ENCODE peak calls at places on chromosomes 5 and 9, in six cellular contexts. A is adrenal gland, N is MM.1S, C is gastrocnemius medialis, S is hepatocyte, D is tibial artery. J is an unnamed sample. For H3K27me3, the result is how much of the 10 kb centered on the place peaks cover.

GRCh38 chr5:179558912-179559279 is 8.5 kb downstream of the RUFY1 start:
- DNase-seq in A (no peak), N (no peak), C (no peak), S (peak), D (no peak), J (peak)

GRCh38 chr5:100901851-100902341 is 1.2 kb downstream of the ST8SIA4 start:
- DNase-seq in A (peak), N (peak), C (no peak), S (peak), D (peak), J (no peak)

GRCh38 chr5:96219580-96220281 is 213.3 kb downstream of the PCSK1 start:
- DNase-seq in A (no peak), N (no peak), C (no peak), S (no peak), D (no peak), J (no peak)

GRCh38 chr9:72274916-72275315 is 90.1 kb downstream of the ZFAND5 start:
- DNase-seq in A (no peak), N (no peak), C (no peak), S (no peak), D (no peak), J (no peak)

GRCh38 chr5:93162201-93162654 is 418.8 kb downstream of the NR2F1-AS1 start:
- DNase-seq in A (no peak), N (no peak), C (no peak), S (no peak), D (no peak), J (no peak)

GRCh38 chr5:133253076-133253475 is 201.3 kb downstream of the HSPA4 start:
- DNase-seq in A (no peak), N (no peak), C (no peak), S (no peak), D (no peak), J (no peak)

GRCh38 chr5:132059043-132059695 is 1.3 kb upstream of the IL3 start:
- DNase-seq in A (peak), N (no peak), C (no peak), S (no peak), D (peak), J (peak)

GRCh38 chr5:67092447-67093023 is 104.1 kb downstream of the CD180 start:
- DNase-seq in A (no peak), N (no peak), C (no peak), S (no peak), D (no peak), J (no peak)

GRCh38 chr5:128084228-128085167 is 932 bp downstream of the SLC12A2 start:
- DNase-seq in A (peak), N (peak), C (peak), S (peak), D (peak), J (peak)

GRCh38 chr5:83306572-83307241 is 164.8 kb upstream of the VCAN start:
- DNase-seq in A (peak), N (no peak), C (peak), S (peak), D (peak), J (no peak)

GRCh38 chr5:172361566-172362238 is 78.1 kb upstream of the UBTD2 start:
- DNase-seq in A (peak), N (no peak), C (peak), S (peak), D (peak), J (no peak)

GRCh38 chr9:20199111-20199510 is 410.3 kb upstream of the SLC24A2 start:
- DNase-seq in A (no peak), N (no peak), C (no peak), S (no peak), D (no peak), J (no peak)

GRCh38 chr5:128304121-128304520 is 220.6 kb downstream of the SLC12A2 start:
- DNase-seq in A (peak), N (no peak), C (no peak), S (peak), D (no peak), J (no peak)

GRCh38 chr9:121840838-121841760 is 189.7 kb downstream of the DAB2IP start:
- DNase-seq in A (no peak), N (no peak), C (no peak), S (no peak), D (no peak), J (peak)

GRCh38 chr5:127011151-127011550 is 19.2 kb downstream of the MARCHF3 start:
- DNase-seq in A (no peak), N (no peak), C (no peak), S (no peak), D (no peak), J (no peak)

DNA sequence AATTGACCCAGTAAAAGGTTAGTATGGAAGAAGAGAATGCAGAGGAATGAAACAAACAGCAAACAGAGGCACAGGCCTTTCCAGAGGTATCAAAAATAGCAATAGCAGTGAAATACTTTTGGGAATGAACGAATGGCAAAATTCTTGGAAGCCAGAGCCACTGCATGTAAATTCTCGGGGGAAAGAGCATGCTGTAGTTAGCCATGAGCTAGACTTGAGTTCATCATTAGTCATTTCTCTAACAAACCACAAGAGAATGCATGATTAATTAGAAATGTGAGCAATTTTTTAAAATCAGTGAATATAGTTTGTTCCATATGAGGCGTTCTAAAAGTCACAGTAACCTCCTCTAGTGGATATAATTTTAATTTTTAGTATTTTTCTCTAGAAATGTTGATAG is 170.3 kb upstream of the PRR16 start:
- DNase-seq in A (no peak), N (no peak), C (no peak), S (no peak), D (no peak), J (no peak)
- H3K27ac ChIP-seq in A (no peak), N (no peak), C (no peak), S (no peak), D (no peak), J (no peak)

DNA sequence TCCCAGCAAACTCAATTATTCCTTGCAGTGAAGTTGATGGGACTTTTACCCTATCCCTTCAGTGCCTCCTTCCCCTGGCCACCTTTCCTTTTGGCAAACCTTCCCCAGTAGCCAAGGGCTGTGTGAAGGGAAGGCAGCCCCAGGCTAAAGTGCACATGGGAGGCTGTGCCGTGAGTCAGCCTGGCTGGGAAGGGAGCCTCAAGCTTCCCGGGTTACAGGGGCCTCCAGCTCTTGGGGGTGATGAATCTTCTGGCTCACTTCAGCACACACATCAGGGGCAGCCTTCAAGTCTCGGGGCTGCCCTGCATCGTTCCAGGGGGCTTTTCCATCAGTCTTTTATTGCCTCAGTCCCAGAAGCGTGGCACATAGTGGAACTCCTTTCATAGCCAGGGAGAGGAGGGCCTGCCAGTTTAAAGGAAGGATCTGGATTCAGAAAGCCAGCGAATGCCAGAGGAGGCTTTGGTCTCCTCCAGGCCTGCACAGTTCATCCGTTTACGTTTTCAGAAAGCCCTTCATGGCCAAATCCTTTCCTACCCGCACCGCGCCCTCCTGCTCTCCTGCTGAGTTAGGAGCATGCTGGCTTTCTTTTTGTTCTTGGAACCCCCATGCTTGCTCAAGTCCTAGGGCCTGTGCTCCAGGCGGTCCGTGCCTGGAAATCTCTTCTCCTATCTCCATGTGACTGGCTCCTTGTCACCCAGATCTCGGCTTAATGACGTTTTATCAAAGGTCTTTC is 134.8 kb upstream of the KLF4 start:
- DNase-seq in A (no peak), N (no peak), C (no peak), S (no peak), D (no peak), J (no peak)
- H3K27me3 ChIP-seq in A (under half), N (under half), C (under half), S (under half), D (under half), J (under half)

DNA sequence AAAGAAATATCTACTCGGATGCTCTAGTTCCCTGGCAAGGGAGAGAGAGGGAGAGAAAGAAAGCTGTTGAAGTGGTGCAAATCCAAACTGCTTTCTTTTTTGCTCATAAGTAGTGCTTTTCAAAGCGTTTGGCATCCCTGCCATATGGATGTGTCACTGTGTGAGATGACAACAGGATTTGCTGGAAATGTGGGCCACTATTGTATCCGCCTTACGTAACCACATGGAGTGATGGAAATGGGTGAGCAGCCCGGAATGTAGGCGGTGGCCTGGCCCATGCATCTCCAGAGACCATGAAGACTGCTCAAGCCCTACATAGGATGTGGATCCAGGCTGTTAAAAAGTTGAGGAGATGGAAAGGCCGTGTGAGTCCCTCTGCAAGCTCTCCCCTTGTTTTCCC is 30.8 kb downstream of the TJP2 start:
- DNase-seq in A (peak), N (no peak), C (no peak), S (no peak), D (no peak), J (peak)
- H3K27ac ChIP-seq in A (no peak), N (no peak), C (no peak), S (peak), D (no peak), J (peak)

DNA sequence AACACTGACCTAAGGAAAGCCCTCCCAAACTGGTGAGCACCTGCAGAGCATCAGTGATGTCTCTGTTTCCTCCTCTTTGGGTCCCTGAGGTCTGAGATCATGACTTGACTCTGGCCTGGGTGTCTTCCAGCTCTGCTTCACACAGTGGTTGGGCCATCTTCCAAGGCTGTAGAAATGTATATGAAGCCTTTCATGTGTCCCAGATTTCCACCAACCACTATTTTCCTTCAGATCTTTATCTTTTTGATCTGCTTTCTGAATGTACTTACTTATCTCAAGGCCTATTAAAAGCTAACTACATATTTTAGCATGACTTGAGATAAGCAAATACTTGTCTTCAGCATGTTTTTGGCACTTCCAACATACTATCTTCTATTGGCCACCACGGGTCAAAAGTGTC is 47.1 kb downstream of the PRELID2 start:
- DNase-seq in A (no peak), N (no peak), C (no peak), S (no peak), D (no peak), J (no peak)
- H3K27me3 ChIP-seq in A (under half), N (under half), C (under half), S (under half), D (under half), J (under half)

GRCh38 chr9:134283692-134284265 is 42.5 kb upstream of the RXRA start:
- DNase-seq in A (no peak), N (no peak), C (no peak), S (no peak), D (no peak), J (no peak)
- H3K27ac ChIP-seq in A (no peak), N (no peak), C (peak), S (peak), D (no peak), J (no peak)

GRCh38 chr9:37002413-37003217 is 31.5 kb downstream of the PAX5 start:
- DNase-seq in A (no peak), N (no peak), C (no peak), S (no peak), D (no peak), J (no peak)

GRCh38 chr9:37007295-37007694 is 26.8 kb downstream of the PAX5 start:
- DNase-seq in A (no peak), N (no peak), C (no peak), S (no peak), D (no peak), J (no peak)

GRCh38 chr9:37002036-37002412 is 32.0 kb downstream of the PAX5 start:
- DNase-seq in A (no peak), N (no peak), C (no peak), S (no peak), D (no peak), J (no peak)

GRCh38 chr9:37005517-37006140 is 28.4 kb downstream of the PAX5 start:
- DNase-seq in A (no peak), N (no peak), C (no peak), S (no peak), D (no peak), J (no peak)

GRCh38 chr9:37004424-37004935 is 29.6 kb downstream of the PAX5 start:
- DNase-seq in A (no peak), N (no peak), C (no peak), S (no peak), D (no peak), J (no peak)
- H3K27me3 ChIP-seq in A (under half), N (under half), C (half or more), S (half or more), D (half or more), J (under half)

DNA sequence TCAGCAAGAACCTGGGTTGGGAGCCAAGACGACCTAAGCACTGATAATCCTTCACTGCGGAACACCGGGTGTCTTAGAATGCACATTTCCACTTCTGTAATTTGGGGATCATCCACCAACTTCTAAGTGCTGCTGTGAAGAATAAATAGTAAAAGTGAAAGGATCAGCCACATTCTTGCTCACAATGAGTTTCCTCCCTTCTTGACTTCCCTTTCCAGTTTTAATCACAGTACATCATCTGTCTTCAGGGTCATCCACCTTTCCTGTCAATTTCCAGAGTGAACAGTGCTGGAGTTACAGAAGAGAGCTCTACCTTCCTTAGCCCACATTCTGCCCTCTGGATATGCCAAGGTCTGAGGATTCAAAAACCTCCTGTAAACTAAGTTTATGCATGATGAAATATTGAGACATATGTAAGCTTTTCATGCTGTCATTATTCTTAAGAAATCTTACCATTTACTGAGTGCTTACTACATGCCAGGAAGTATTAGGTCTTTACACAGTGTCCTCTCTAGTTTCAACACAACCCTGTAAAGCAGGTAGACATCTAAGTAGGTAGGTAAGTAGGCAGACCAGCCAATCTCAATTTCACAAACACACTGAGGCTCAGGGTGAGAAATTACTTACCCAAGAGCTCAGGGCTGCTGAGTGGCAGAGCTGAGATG is 105.3 kb downstream of the CDK5RAP2 start:
- DNase-seq in A (no peak), N (no peak), C (no peak), S (no peak), D (no peak), J (no peak)
- H3K27ac ChIP-seq in A (no peak), N (no peak), C (no peak), S (no peak), D (no peak), J (no peak)

GRCh38 chr9:108149346-108149745 is 659.8 kb upstream of the KLF4 start:
- DNase-seq in A (no peak), N (no peak), C (no peak), S (no peak), D (no peak), J (no peak)
- H3K27me3 ChIP-seq in A (under half), N (under half), C (under half), S (under half), D (under half), J (under half)

GRCh38 chr9:98428452-98428851 is 173.0 kb upstream of the TBC1D2 start:
- DNase-seq in A (no peak), N (no peak), C (no peak), S (no peak), D (no peak), J (peak)

GRCh38 chr9:98432134-98432533 is 176.7 kb upstream of the TBC1D2 start:
- DNase-seq in A (no peak), N (no peak), C (no peak), S (no peak), D (no peak), J (no peak)

GRCh38 chr9:98430535-98430934 is 175.1 kb upstream of the TBC1D2 start:
- DNase-seq in A (peak), N (no peak), C (no peak), S (no peak), D (no peak), J (no peak)

GRCh38 chr9:98429613-98430012 is 174.2 kb upstream of the TBC1D2 start:
- DNase-seq in A (no peak), N (no peak), C (no peak), S (no peak), D (no peak), J (no peak)

GRCh38 chr9:98432960-98433359 is 177.5 kb upstream of the TBC1D2 start:
- DNase-seq in A (no peak), N (no peak), C (no peak), S (no peak), D (no peak), J (no peak)
- H3K27ac ChIP-seq in A (no peak), N (no peak), C (no peak), S (no peak), D (no peak), J (no peak)